ENCODE peak calls at places on chromosomes 7 and 10, in eight cellular contexts. T is kidney epithelial cell, J is BJ, I is GM23248, O is PC-3, L is heart left ventricle, X is pancreas, R is heart right ventricle. M is an unnamed sample.

GRCh38 chr7:47253650-47254080 is 328.2 kb downstream of the TNS3 start:
- DNase-seq in T (peak; percentile 31), J (no peak), I (peak; percentile 87), O (peak; percentile 41), L (peak; percentile 34), X (no peak), R (peak; percentile 38), M (no peak)

GRCh38 chr10:86824151-86824550 is 67.7 kb downstream of the BMPR1A start:
- DNase-seq in T (no peak), J (no peak), I (no peak), O (no peak), L (no peak), X (no peak), R (no peak), M (no peak)

GRCh38 chr10:22850541-22850940 is 77.3 kb upstream of the ARMC3 start:
- DNase-seq in T (no peak), J (no peak), I (no peak), O (no peak), L (no peak), X (no peak), R (no peak), M (no peak)

GRCh38 chr7:140397784-140398750 is at the start of gene SLC37A3:
- DNase-seq in T (no peak), J (no peak), I (peak; percentile 94), O (peak; percentile 87), L (peak; percentile 87), X (peak; percentile 95), R (peak; percentile 87), M (peak; percentile 98)

GRCh38 chr7:12244129-12244528 is 33.0 kb downstream of the TMEM106B start:
- DNase-seq in T (no peak), J (no peak), I (peak; percentile 26), O (peak; percentile 59), L (no peak), X (no peak), R (no peak), M (no peak)

GRCh38 chr10:115141254-115141653 is 48.1 kb downstream of the ATRNL1 start:
- DNase-seq in T (peak; percentile 4), J (no peak), I (peak; percentile 31), O (no peak), L (no peak), X (no peak), R (no peak), M (no peak)

GRCh38 chr7:24825931-24826661 is 68.8 kb upstream of the GSDME start:
- DNase-seq in T (no peak), J (no peak), I (peak; percentile 78), O (peak; percentile 94), L (no peak), X (no peak), R (no peak), M (no peak)

GRCh38 chr7:78448915-78449314 is 650.3 kb downstream of the PHTF2 start:
- DNase-seq in T (no peak), J (no peak), I (no peak), O (no peak), L (no peak), X (no peak), R (no peak), M (no peak)

GRCh38 chr10:3068201-3068967 is 1.0 kb downstream of the PFKP start:
- DNase-seq in T (no peak), J (no peak), I (peak; percentile 80), O (peak; percentile 29), L (peak; percentile 71), X (peak; percentile 78), R (peak; percentile 71), M (peak; percentile 61)

GRCh38 chr10:82213784-82214183 is 338.8 kb downstream of the NRG3 start:
- DNase-seq in T (no peak), J (no peak), I (no peak), O (no peak), L (no peak), X (no peak), R (no peak), M (no peak)

DNA sequence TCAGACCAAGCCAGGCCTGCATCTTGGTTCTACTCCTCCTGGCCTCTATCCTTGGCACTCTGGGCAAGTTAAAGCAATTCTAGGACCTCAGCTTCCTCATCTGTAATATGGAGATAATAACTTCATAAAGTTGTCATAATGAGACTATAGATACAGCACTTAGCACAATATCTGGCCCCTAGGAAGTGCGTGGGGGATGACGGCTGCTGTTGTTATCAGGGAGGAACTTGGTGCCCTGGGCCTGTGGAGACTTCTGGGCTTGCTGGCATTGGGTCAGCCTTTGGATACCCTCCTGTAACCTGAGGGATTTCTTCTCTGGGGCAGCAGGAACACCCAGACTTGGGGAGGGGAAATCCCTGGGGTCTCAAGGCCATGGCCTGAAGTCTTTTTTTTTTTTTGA is 27.6 kb downstream of the PFKFB3 start:
- DNase-seq in T (no peak), J (no peak), I (no peak), O (no peak), L (no peak), X (no peak), R (no peak), M (no peak)
- H3K36me3 ChIP-seq in T (peaks cover 6% of the 10 kb centered on the region), J (peaks cover 64% of the 10 kb centered on the region), I (peaks cover 7% of the 10 kb centered on the region), O (no peaks in the 10 kb centered on the region), L (peaks cover 6% of the 10 kb centered on the region), X (no peaks in the 10 kb centered on the region), R (peaks cover 58% of the 10 kb centered on the region), M (peaks cover 100% of the 10 kb centered on the region)

DNA sequence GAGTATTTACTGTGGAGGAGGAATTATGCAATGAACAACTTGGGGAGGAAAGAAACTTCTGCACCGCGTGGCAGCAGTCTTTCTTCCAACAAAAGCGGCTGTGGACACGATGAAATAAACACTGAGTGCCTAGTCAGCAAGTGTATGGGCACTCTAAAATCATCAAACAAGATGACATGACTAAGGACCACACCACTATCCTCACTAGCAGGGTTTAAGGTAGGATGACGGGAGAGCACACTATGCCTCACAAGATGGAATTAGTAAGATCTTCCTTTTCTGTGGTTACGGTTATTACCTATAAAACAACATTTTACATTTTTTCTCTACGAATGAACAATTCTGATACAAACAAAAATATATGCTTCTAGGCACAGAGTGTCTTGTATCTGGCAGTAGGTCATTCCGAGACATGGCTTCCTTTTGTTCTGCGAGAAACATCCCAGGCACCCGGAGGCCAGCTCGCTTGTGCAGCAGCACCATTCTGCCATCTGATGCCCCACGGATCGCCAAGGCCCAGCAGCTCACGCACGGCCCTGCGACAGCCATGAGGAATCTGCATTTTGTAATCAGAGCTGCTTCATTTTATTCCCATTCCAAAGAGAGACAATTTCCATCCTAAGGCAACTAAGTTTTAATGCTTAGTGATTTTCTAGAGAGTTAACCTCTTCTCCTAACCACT is 54.1 kb upstream of the NCAPG2 start:
- DNase-seq in T (no peak), J (no peak), I (no peak), O (no peak), L (no peak), X (no peak), R (no peak), M (no peak)
- H3K36me3 ChIP-seq in T (peaks cover 2% of the 10 kb centered on the region), J (peaks cover 20% of the 10 kb centered on the region), I (peaks cover 53% of the 10 kb centered on the region), O (peaks cover 38% of the 10 kb centered on the region), L (peaks cover 36% of the 10 kb centered on the region), X (no peaks in the 10 kb centered on the region), R (peaks cover 44% of the 10 kb centered on the region), M (no peaks in the 10 kb centered on the region)

GRCh38 chr10:5428133-5428532 is 15.8 kb downstream of the NET1 start:
- DNase-seq in T (no peak), J (no peak), I (no peak), O (no peak), L (no peak), X (no peak), R (no peak), M (no peak)
- H3K36me3 ChIP-seq in T (no peaks in the 10 kb centered on the region), J (no peaks in the 10 kb centered on the region), I (no peaks in the 10 kb centered on the region), O (peaks cover 7% of the 10 kb centered on the region), L (no peaks in the 10 kb centered on the region), X (no peaks in the 10 kb centered on the region), R (no peaks in the 10 kb centered on the region), M (no peaks in the 10 kb centered on the region)

DNA sequence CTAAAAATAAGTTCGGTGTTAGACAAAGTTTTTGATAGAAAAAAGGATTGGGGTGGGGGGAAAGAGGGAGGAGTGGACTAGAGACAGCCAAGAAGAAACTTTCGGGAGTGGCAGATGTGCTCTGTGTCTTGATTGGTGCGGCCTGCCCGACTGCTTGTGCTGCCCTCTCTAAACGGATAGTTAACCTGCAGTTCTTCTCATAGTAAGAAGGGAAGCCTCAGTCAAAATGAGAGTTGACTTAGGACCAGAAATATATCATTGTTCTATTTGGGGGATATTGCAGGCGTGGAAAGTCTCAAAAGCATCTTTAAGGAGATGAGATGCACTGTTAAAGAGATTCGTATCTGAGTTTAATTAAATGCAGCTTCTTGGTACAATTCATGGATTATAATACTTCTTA is 39.3 kb downstream of the UBE3C start:
- DNase-seq in T (no peak), J (no peak), I (no peak), O (no peak), L (no peak), X (no peak), R (no peak), M (no peak)
- H3K36me3 ChIP-seq in T (peaks cover 3% of the 10 kb centered on the region), J (peaks cover 19% of the 10 kb centered on the region), I (peaks cover 67% of the 10 kb centered on the region), O (peaks cover 57% of the 10 kb centered on the region), L (peaks cover 14% of the 10 kb centered on the region), X (no peaks in the 10 kb centered on the region), R (peaks cover 46% of the 10 kb centered on the region), M (peaks cover 100% of the 10 kb centered on the region)

GRCh38 chr10:117327262-117327661 is 48.0 kb downstream of the PDZD8 start:
- DNase-seq in T (no peak), J (no peak), I (no peak), O (no peak), L (no peak), X (no peak), R (no peak), M (no peak)

GRCh38 chr10:117322258-117322657 is 53.0 kb downstream of the PDZD8 start:
- DNase-seq in T (no peak), J (no peak), I (no peak), O (no peak), L (no peak), X (no peak), R (no peak), M (no peak)

GRCh38 chr10:117320050-117320665 is 55.1 kb downstream of the PDZD8 start:
- DNase-seq in T (no peak), J (no peak), I (peak; percentile 62), O (peak; percentile 42), L (no peak), X (no peak), R (no peak), M (no peak)

GRCh38 chr10:117318909-117319308 is 56.3 kb downstream of the PDZD8 start:
- DNase-seq in T (no peak), J (no peak), I (peak; percentile 50), O (peak; percentile 28), L (no peak), X (no peak), R (no peak), M (no peak)

DNA sequence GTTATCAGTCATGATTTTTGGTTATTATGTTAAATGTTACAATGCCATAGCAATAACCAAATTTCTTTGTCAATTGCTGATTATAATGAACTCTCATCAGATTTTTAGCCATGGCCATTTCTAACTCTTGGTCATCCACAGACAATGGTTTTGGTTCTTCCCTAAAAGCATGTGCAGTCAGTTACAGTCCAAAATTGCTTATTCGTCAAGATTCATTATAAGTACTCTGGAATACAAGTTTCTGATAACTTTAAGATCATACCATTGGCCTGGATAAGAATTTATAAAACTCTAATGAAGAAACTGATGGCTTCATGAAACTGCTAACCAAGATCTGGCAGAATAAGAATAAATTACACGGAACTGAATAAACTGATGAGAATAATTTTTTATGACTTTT is 50.9 kb downstream of the PDZD8 start:
- DNase-seq in T (no peak), J (no peak), I (no peak), O (no peak), L (no peak), X (no peak), R (no peak), M (no peak)
- H3K36me3 ChIP-seq in T (no peaks in the 10 kb centered on the region), J (no peaks in the 10 kb centered on the region), I (no peaks in the 10 kb centered on the region), O (no peaks in the 10 kb centered on the region), L (no peaks in the 10 kb centered on the region), X (no peaks in the 10 kb centered on the region), R (no peaks in the 10 kb centered on the region), M (no peaks in the 10 kb centered on the region)

M was measured in left lung.